ENCODE peak calls at places on chromosome 6, in six cellular contexts. L is A549, N is K562, Z is NB4, D is HepG2, B is GM12878. U is an unnamed sample.

GRCh38 chr6:137001287-137001976 is 43.3 kb downstream of the IL20RA start:
- DNase-seq in L (peak), B (no peak), N (no peak), Z (no peak), D (peak), U (peak)

GRCh38 chr6:20826378-20826777 is 292.1 kb downstream of the CDKAL1 start:
- DNase-seq in N (peak), B (no peak), L (no peak), Z (no peak), D (no peak), U (peak)

GRCh38 chr6:11363881-11364576 is 131.6 kb upstream of the NEDD9 start:
- DNase-seq in N (no peak), B (no peak), L (no peak), Z (no peak), D (no peak), U (no peak)

GRCh38 chr6:158031445-158032353 is 50.0 kb downstream of the SYNJ2 start:
- DNase-seq in D (no peak), N (peak), L (peak), B (no peak), Z (peak), U (peak)

GRCh38 chr6:154229796-154230195 is 126.8 kb downstream of the IPCEF1 start:
- DNase-seq in D (no peak), Z (no peak), L (no peak), N (no peak), B (no peak), U (no peak)

GRCh38 chr6:116476021-116476678 is 15.0 kb downstream of the CALHM6 start:
- DNase-seq in N (no peak), D (peak), B (peak), L (no peak), Z (peak), U (no peak)

GRCh38 chr6:105137388-105137787 is 42.4 kb downstream of the POPDC3 start:
- DNase-seq in L (no peak), N (no peak), Z (peak), D (no peak), B (no peak), U (no peak)

GRCh38 chr6:111781055-111781708 is 92.1 kb downstream of the FYN start:
- DNase-seq in N (peak), Z (no peak), D (no peak), L (no peak), B (no peak), U (no peak)

GRCh38 chr6:100226811-100227210 is 232.8 kb upstream of the MCHR2 start:
- DNase-seq in Z (no peak), B (no peak), D (no peak), L (no peak), N (no peak), U (peak)

GRCh38 chr6:158708239-158708638 is 58.4 kb downstream of the SYTL3 start:
- DNase-seq in Z (no peak), B (no peak), N (no peak), L (no peak), D (no peak), U (peak)

GRCh38 chr6:27507041-27507956 is 34.4 kb upstream of the ZNF184 start:
- DNase-seq in N (no peak), Z (no peak), D (no peak), B (no peak), L (no peak), U (no peak)

GRCh38 chr6:148509789-148510581 is 167.3 kb downstream of the SASH1 start:
- DNase-seq in B (no peak), D (no peak), Z (peak), N (no peak), L (peak), U (peak)

GRCh38 chr6:85111481-85112001 is 338.3 kb upstream of the NT5E start:
- DNase-seq in Z (peak), D (no peak), N (no peak), B (no peak), L (no peak), U (no peak)

GRCh38 chr6:104486003-104486402 is 373.7 kb downstream of the HACE1 start:
- DNase-seq in L (no peak), D (no peak), Z (no peak), B (no peak), N (no peak), U (no peak)

GRCh38 chr6:106546322-106547052 is 82.8 kb downstream of the RTN4IP1 start:
- DNase-seq in B (no peak), N (no peak), L (peak), Z (peak), D (peak), U (no peak)

GRCh38 chr6:139028658-139029469 is at the start of gene ABRACL:
- DNase-seq in D (no peak), Z (peak), L (peak), B (peak), N (peak), U (peak)

GRCh38 chr6:10112871-10113584 is 301.8 kb downstream of the TFAP2A start:
- DNase-seq in N (peak), Z (no peak), D (no peak), B (no peak), L (no peak), U (no peak)

GRCh38 chr6:24796616-24797290 is 2.0 kb downstream of the ARMH2 start:
- DNase-seq in D (no peak), N (no peak), Z (no peak), L (no peak), B (no peak), U (no peak)

GRCh38 chr6:17907467-17908229 is 79.8 kb downstream of the KIF13A start:
- DNase-seq in L (peak), B (no peak), N (peak), Z (peak), D (peak), U (no peak)

GRCh38 chr6:163825033-163825432 is 410.5 kb downstream of the QKI start:
- DNase-seq in D (no peak), L (no peak), N (no peak), B (no peak), Z (no peak), U (no peak)
- TF ChIP-seq MYC in D (no peak), L (no peak), N (no peak), B (no peak), Z (no peak), U (no peak)

GRCh38 chr6:39377530-39377929 is 55.0 kb upstream of the KCNK16 start:
- DNase-seq in L (peak), Z (peak), D (peak), N (peak), B (no peak), U (peak)
- TF ChIP-seq MYC in L (no peak), Z (no peak), D (no peak), N (no peak), B (no peak), U (no peak)

GRCh38 chr6:12909828-12910227 is 193.3 kb downstream of the PHACTR1 start:
- DNase-seq in D (no peak), B (no peak), N (no peak), L (no peak), Z (no peak), U (no peak)
- TF ChIP-seq MYC in D (no peak), B (no peak), N (no peak), L (no peak), Z (no peak), U (no peak)

GRCh38 chr6:79373246-79373645 is 138.8 kb upstream of the HMGN3 start:
- DNase-seq in N (no peak), Z (no peak), B (no peak), L (no peak), D (no peak), U (no peak)
- TF ChIP-seq MYC in N (no peak), Z (no peak), B (no peak), L (no peak), D (no peak), U (no peak)

GRCh38 chr6:16883414-16883813 is 122.2 kb upstream of the ATXN1 start:
- DNase-seq in Z (no peak), L (no peak), B (no peak), N (no peak), D (no peak), U (no peak)
- TF ChIP-seq MYC in Z (no peak), L (no peak), B (no peak), N (no peak), D (no peak), U (no peak)

GRCh38 chr6:109002882-109003281 is 91.8 kb downstream of the SESN1 start:
- DNase-seq in D (no peak), L (no peak), Z (no peak), N (no peak), B (no peak), U (no peak)
- TF ChIP-seq MYC in D (no peak), L (no peak), Z (no peak), N (no peak), B (no peak), U (no peak)

GRCh38 chr6:30206152-30206551 is 7.1 kb downstream of the TRIM26 start:
- DNase-seq in Z (no peak), B (no peak), N (no peak), L (no peak), D (no peak), U (no peak)
- TF ChIP-seq MYC in Z (no peak), B (no peak), N (no peak), L (no peak), D (no peak), U (no peak)

DNA sequence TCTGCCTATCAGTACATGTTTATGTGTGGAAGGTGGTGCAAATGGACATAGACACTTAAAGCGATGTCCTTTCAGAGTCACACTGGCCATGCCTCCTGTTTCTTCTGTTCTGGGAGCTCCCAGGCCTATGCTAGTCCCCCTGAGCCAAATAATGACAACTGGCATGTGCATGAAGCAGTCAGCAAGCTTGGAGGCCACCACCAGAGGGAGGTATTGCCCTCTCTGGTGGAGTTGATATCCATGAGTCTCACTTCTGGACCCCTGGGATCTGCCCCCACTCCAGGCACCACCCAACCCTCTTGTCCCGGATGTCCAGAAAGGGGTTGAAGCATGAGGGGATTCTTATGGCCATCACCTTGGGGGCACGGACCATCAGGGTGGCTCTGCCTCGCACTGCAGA is 172.2 kb downstream of the AIG1 start:
- DNase-seq in Z (peak), D (peak), L (peak), B (peak), N (peak), U (peak)
- TF ChIP-seq MYC in Z (no peak), D (no peak), L (no peak), B (no peak), N (no peak), U (no peak)

U was measured in endothelial cell of umbilical vein.